ENCODE peak calls at places on chromosomes 3 and 15, in ten cellular contexts. Z, G, S, N, F, D, Q, Y, B and T are unnamed samples.

GRCh38 chr3:111845996-111846395 is 13.1 kb upstream of the PHLDB2 start:
- DNase-seq in Z (no peak), G (no peak), S (no peak), N (no peak), F (no peak), D (peak), Q (no peak), Y (no peak), B (no peak), T (no peak)

GRCh38 chr15:69298697-69299441 is at the start of gene PAQR5:
- DNase-seq in Z (peak), G (peak), S (no peak), N (no peak), F (peak), D (peak), Q (no peak), Y (no peak), B (peak), T (no peak)

GRCh38 chr3:28940530-28940929 is 340.3 kb upstream of the RBMS3 start:
- DNase-seq in Z (no peak), G (no peak), S (no peak), N (no peak), F (no peak), D (peak), Q (peak), Y (no peak), B (no peak), T (no peak)

GRCh38 chr3:1963896-1964295 is 134.8 kb upstream of the CNTN4 start:
- DNase-seq in Z (no peak), G (no peak), S (no peak), N (no peak), F (no peak), D (no peak), Q (no peak), Y (no peak), B (no peak), T (no peak)

GRCh38 chr15:77786956-77787355 is 154.2 kb upstream of the LINGO1 start:
- DNase-seq in Z (no peak), G (peak), S (no peak), N (no peak), F (no peak), D (no peak), Q (no peak), Y (no peak), B (no peak), T (no peak)

GRCh38 chr3:126460386-126460785 is 15.3 kb downstream of the ZXDC start:
- DNase-seq in Z (no peak), G (no peak), S (no peak), N (no peak), F (no peak), D (no peak), Q (no peak), Y (peak), B (no peak), T (no peak)

GRCh38 chr15:72222433-72222832 is 8.6 kb downstream of the PKM start:
- DNase-seq in Z (peak), G (no peak), S (no peak), N (no peak), F (no peak), D (no peak), Q (no peak), Y (no peak), B (peak), T (no peak)

GRCh38 chr3:68479779-68480178 is 452.6 kb downstream of the TAFA4 start:
- DNase-seq in Z (no peak), G (no peak), S (no peak), N (no peak), F (no peak), D (no peak), Q (no peak), Y (no peak), B (no peak), T (no peak)

GRCh38 chr3:12175844-12176453 is 17.2 kb upstream of the TIMP4 start:
- DNase-seq in Z (peak), G (peak), S (peak), N (no peak), F (peak), D (peak), Q (no peak), Y (no peak), B (peak), T (peak)

GRCh38 chr3:11764931-11765363 is 81.7 kb downstream of the TAMM41 start:
- DNase-seq in Z (no peak), G (no peak), S (peak), N (peak), F (no peak), D (peak), Q (no peak), Y (no peak), B (no peak), T (no peak)

GRCh38 chr3:152277198-152277597 is 8.5 kb downstream of the MBNL1 start:
- DNase-seq in Z (no peak), G (no peak), S (no peak), N (no peak), F (no peak), D (no peak), Q (no peak), Y (no peak), B (no peak), T (no peak)

GRCh38 chr15:99969261-99969960 is 236.2 kb upstream of the LYSMD4 start:
- DNase-seq in Z (peak), G (no peak), S (no peak), N (no peak), F (no peak), D (no peak), Q (no peak), Y (peak), B (no peak), T (no peak)

GRCh38 chr3:15148614-15149013 is 49.7 kb upstream of the RBSN start:
- DNase-seq in Z (no peak), G (peak), S (peak), N (no peak), F (no peak), D (peak), Q (no peak), Y (no peak), B (peak), T (no peak)

GRCh38 chr15:42704492-42704926 is 32.4 kb downstream of the CDAN1 start:
- DNase-seq in Z (no peak), G (peak), S (peak), N (no peak), F (peak), D (peak), Q (peak), Y (peak), B (peak), T (peak)

GRCh38 chr15:23687143-23687470 is at the start of gene NDN:
- DNase-seq in Z (peak), G (peak), S (no peak), N (no peak), F (peak), D (peak), Q (no peak), Y (no peak), B (peak), T (peak)

GRCh38 chr3:44762170-44762677 is 630 bp downstream of the KIF15 start:
- DNase-seq in Z (no peak), G (no peak), S (peak), N (no peak), F (peak), D (peak), Q (no peak), Y (no peak), B (no peak), T (no peak)

GRCh38 chr3:134449277-134449676 is 36.5 kb downstream of the ANAPC13 start:
- DNase-seq in Z (no peak), G (peak), S (peak), N (no peak), F (peak), D (peak), Q (no peak), Y (no peak), B (no peak), T (peak)

GRCh38 chr15:45650889-45651525 is 16.2 kb downstream of the SQOR start:
- DNase-seq in Z (no peak), G (no peak), S (no peak), N (no peak), F (no peak), D (no peak), Q (no peak), Y (no peak), B (no peak), T (no peak)

DNA sequence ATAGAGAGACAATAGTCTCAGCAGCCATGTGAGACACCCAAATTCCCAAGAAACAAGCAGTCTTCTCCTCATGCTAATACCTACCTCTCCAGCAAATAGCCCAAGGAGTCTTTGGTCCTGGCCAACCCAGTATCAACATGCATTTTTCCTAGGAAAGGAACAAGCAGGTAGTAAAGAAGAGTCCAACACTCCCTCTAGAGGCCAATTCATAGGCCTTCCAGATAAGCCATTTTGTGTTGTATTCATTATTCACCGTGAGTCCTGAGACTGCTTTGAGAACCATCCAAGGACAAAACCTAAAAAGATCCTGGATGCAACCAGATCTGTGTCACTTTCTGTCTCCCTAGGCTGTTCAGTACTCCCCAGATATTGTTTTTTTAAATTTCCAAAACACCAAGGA is 63.6 kb upstream of the SNTN start:
- DNase-seq in Z (no peak), G (no peak), S (no peak), N (no peak), F (no peak), D (no peak), Q (no peak), Y (no peak), B (no peak), T (no peak)
- TF ChIP-seq CTCF in Z (peak), G (no peak), S (no peak), N (no peak), F (peak), D (no peak), Q (peak), Y (no peak), B (no peak), T (no peak)

DNA sequence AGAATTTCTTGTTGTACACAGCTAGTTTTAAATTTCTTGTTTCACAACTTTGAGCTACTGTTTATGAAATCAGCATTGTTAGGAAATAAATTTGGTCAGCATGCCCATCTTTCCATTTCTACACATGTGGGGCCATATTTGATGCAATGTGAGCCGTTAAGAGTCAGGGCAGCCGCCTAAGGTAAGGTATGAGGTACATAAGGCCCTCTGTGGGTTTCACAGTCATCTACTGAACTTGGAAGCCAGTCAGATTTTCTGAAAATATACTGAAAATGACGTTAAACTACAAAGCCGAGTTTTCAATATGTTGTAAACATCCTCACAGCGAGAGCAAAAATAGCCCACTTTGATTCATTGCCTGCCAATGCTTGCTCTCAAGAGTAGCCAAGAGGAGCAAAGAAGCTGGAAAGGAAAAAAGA is 94.7 kb upstream of the PDZRN3 start:
- DNase-seq in Z (no peak), G (no peak), S (no peak), N (no peak), F (no peak), D (peak), Q (no peak), Y (no peak), B (no peak), T (no peak)
- H3K4me3 ChIP-seq in Z (no peak), G (no peak), S (no peak), N (no peak), F (no peak), D (no peak), Q (no peak), Y (peak), B (no peak), T (no peak)

DNA sequence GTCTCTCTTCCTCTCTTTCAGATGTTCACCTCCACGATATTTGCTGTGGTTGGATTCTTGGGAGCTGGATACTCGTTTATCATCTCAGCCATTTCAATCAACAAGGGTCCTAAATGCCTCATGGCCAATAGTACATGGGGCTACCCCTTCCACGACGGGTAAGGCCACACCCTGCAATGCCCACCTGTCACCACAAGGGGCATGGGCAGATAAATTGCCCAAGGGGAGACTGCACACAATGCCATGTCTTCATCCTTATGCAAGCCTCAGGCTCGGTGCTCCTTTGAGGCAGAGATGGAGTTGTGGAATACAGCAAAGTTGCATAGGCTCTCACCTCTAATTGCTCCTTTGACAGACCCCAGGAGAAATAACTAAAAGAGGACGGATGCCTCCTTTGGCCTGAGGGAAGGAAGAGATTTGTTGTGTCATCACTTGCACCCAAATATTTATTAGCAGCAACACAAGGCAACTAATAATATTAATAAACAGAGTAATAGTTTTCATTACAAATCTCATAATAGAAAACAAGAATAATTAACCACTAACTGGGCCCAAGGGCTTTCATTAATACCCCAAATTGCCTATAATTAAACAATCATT is 13.2 kb downstream of the TM4SF4 start:
- DNase-seq in Z (no peak), G (peak), S (peak), N (no peak), F (no peak), D (no peak), Q (no peak), Y (no peak), B (no peak), T (no peak)
- TF ChIP-seq CTCF in Z (peak), G (peak), S (peak), N (no peak), F (peak), D (peak), Q (peak), Y (no peak), B (peak), T (no peak)

GRCh38 chr3:144031938-144032337 is 60.3 kb downstream of the DIPK2A start:
- DNase-seq in Z (no peak), G (peak), S (no peak), N (no peak), F (no peak), D (peak), Q (no peak), Y (peak), B (peak), T (peak)
- H3K4me3 ChIP-seq in Z (no peak), G (no peak), S (no peak), N (no peak), F (no peak), D (no peak), Q (no peak), Y (peak), B (no peak), T (peak)

GRCh38 chr3:33064929-33065328 is 32.0 kb downstream of the GLB1 start:
- DNase-seq in Z (no peak), G (no peak), S (peak), N (no peak), F (no peak), D (no peak), Q (no peak), Y (no peak), B (no peak), T (no peak)
- TF ChIP-seq CTCF in Z (peak), G (no peak), S (peak), N (no peak), F (no peak), D (no peak), Q (peak), Y (no peak), B (no peak), T (no peak)

GRCh38 chr15:33194237-33194636 is 277 bp downstream of the FMN1 start:
- DNase-seq in Z (no peak), G (peak), S (no peak), N (no peak), F (peak), D (no peak), Q (no peak), Y (no peak), B (no peak), T (no peak)
- H3K4me3 ChIP-seq in Z (peak), G (peak), S (no peak), N (peak), F (peak), D (peak), Q (no peak), Y (peak), B (peak), T (peak)

GRCh38 chr3:170178631-170179030 is 2.9 kb downstream of the PHC3 start:
- DNase-seq in Z (no peak), G (no peak), S (peak), N (no peak), F (no peak), D (no peak), Q (no peak), Y (no peak), B (no peak), T (no peak)

GRCh38 chr3:170179444-170179843 is 2.1 kb downstream of the PHC3 start:
- DNase-seq in Z (no peak), G (no peak), S (no peak), N (no peak), F (no peak), D (no peak), Q (no peak), Y (no peak), B (no peak), T (no peak)

GRCh38 chr3:170180107-170180951 is 1.2 kb downstream of the PHC3 start:
- DNase-seq in Z (peak), G (no peak), S (peak), N (peak), F (no peak), D (peak), Q (no peak), Y (no peak), B (no peak), T (no peak)

DNA sequence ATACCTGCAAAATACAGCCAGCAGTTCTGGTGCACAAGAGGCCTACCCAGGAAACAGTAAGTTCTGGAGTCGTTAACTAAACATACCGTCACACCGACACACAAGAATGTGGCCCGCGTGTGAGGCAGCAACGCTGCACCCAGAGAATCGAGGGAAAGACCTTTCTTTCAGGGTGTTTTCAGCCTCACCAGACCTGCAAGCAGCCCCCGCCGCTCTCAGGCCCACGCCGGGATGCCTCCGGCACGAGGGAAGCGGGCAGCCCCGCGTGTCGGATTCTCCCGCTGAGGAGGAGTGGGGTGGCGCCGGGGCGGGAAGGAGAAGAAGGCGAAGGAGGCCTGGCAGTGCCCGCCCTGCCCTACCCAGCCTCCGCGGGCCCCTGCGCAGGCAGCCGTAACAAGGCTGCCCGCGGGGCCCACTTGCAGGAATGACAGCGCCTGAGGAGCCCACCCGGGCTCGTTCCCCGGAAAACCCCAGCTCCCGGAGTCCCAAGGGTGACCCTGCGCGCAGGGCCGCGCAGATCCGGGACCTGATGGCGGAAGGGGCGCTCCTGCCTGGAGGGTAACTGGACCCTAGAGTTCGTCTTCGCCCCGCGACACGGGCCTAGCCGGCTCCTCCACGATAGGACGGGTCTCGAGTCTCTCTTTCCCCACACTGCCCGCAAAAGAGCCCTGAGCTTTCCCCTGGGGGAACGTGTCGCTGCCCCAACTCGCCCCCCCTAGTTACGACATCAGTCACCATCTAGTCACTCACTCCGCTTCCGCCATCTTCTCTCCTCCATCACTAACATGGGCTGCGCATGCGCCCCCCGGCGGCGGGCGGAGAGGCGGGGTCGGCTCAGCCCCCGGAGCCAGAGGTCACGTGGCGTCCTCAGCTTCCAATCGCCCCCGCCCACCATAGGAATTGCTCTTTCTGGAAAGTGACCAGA is at the start of gene PHC3:
- DNase-seq in Z (peak), G (peak), S (peak), N (peak), F (peak), D (peak), Q (peak), Y (peak), B (peak), T (peak)
- TF ChIP-seq CTCF in Z (peak), G (no peak), S (no peak), N (peak), F (no peak), D (no peak), Q (peak), Y (no peak), B (peak), T (peak)

DNA sequence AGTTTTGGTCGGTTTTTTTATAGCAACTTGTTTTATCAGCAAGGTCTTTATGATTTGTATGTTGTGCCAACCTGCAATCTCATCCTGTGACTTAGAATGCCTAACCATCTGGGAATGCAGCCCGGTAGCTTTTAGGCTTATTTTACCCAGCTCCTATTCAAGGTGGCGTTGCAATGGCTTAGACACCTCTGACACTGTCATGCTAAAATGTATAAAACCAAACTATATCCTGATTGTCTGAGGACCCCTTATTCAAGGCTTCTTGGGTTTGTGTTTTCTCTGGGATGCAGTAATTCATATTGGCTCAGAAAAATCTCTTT is 209.0 kb upstream of the ALCAM start:
- DNase-seq in Z (no peak), G (no peak), S (no peak), N (peak), F (no peak), D (no peak), Q (no peak), Y (no peak), B (no peak), T (no peak)
- H3K4me3 ChIP-seq in Z (no peak), G (no peak), S (no peak), N (no peak), F (no peak), D (no peak), Q (no peak), Y (no peak), B (no peak), T (no peak)